ENCODE peak calls at places on chromosomes 13 and 19, in six cellular contexts. C is GM23248, E is PC-3, U is HCT116, Y is hepatocyte, R is neural progenitor cell. M is an unnamed sample.

GRCh38 chr13:88051746-88052482 is 380.7 kb downstream of the SLITRK5 start:
- DNase-seq in R (peak; percentile 8), C (no peak), Y (no peak), U (no peak), E (no peak), M (peak; percentile 2)

GRCh38 chr13:40568672-40569350 is 97.6 kb downstream of the FOXO1 start:
- DNase-seq in R (no peak), E (no peak), U (no peak), C (peak; percentile 16), Y (no peak), M (no peak)

GRCh38 chr19:21496876-21497275 is 8.5 kb upstream of the ZNF429 start:
- DNase-seq in Y (no peak), E (no peak), U (no peak), R (no peak), C (no peak), M (no peak)

GRCh38 chr19:29678484-29679106 is 13.3 kb downstream of the PLEKHF1 start:
- DNase-seq in U (no peak), Y (no peak), E (no peak), C (peak; percentile 20), R (no peak), M (no peak)

GRCh38 chr19:35609881-35610353 is 2.6 kb upstream of the HAUS5 start:
- DNase-seq in C (no peak), Y (no peak), R (no peak), E (no peak), U (no peak), M (no peak)

GRCh38 chr13:106052200-106052767 is 483.2 kb downstream of the EFNB2 start:
- DNase-seq in R (peak; percentile 31), U (no peak), Y (no peak), C (no peak), E (no peak), M (peak; percentile 3)

GRCh38 chr19:28605501-28606268 is 607.3 kb downstream of the UQCRFS1 start:
- DNase-seq in C (no peak), E (no peak), U (no peak), Y (no peak), R (no peak), M (no peak)

GRCh38 chr19:15291666-15292065 is 40.7 kb downstream of the BRD4 start:
- DNase-seq in Y (no peak), U (no peak), C (peak; percentile 48), E (no peak), R (no peak), M (no peak)

GRCh38 chr13:83007226-83007625 is 875.0 kb downstream of the SLITRK1 start:
- DNase-seq in C (no peak), E (no peak), R (no peak), Y (no peak), U (no peak), M (no peak)

GRCh38 chr19:5694167-5694951 is 4.3 kb downstream of the RPL36 start:
- DNase-seq in E (no peak), Y (peak; percentile 5), C (no peak), U (no peak), R (no peak), M (no peak)

GRCh38 chr19:4759388-4760284 is 31.9 kb upstream of the FEM1A start:
- DNase-seq in E (peak; percentile 79), R (peak; percentile 98), Y (peak; percentile 96), U (peak; percentile 78), C (peak; percentile 92), M (peak; percentile 97)

GRCh38 chr19:49758292-49758691 is 4.8 kb downstream of the TSKS start:
- DNase-seq in U (no peak), C (peak; percentile 84), Y (no peak), E (peak; percentile 42), R (no peak), M (no peak)

GRCh38 chr13:53324656-53325055 is 296.0 kb downstream of the OLFM4 start:
- DNase-seq in E (no peak), Y (no peak), R (no peak), C (no peak), U (no peak), M (no peak)

GRCh38 chr19:3653865-3654513 is 27.4 kb upstream of the CACTIN start:
- DNase-seq in E (no peak), U (no peak), Y (no peak), R (peak; percentile 29), C (peak; percentile 22), M (peak; percentile 63)

GRCh38 chr13:60370343-60370742 is 26.7 kb upstream of the TDRD3 start:
- DNase-seq in U (no peak), Y (no peak), C (no peak), E (no peak), R (no peak), M (no peak)

GRCh38 chr19:9156304-9156703 is 16.1 kb downstream of the ZNF317 start:
- DNase-seq in R (no peak), Y (no peak), E (no peak), U (no peak), C (no peak), M (no peak)

GRCh38 chr13:37495046-37495445 is 103.5 kb downstream of the POSTN start:
- DNase-seq in C (peak; percentile 65), U (no peak), R (no peak), Y (no peak), E (peak; percentile 64), M (no peak)

GRCh38 chr19:14497347-14497921 is 1.5 kb upstream of the GIPC1 start:
- DNase-seq in U (no peak), E (peak; percentile 50), C (peak; percentile 53), Y (no peak), R (no peak), M (peak; percentile 50)

GRCh38 chr19:6739390-6739883 is at the start of gene TRIP10:
- DNase-seq in E (peak; percentile 87), C (peak; percentile 90), U (no peak), R (peak; percentile 94), Y (peak; percentile 96), M (peak; percentile 84)

GRCh38 chr19:17671906-17672305 is 16.2 kb downstream of the UNC13A start:
- DNase-seq in U (peak; percentile 68), Y (no peak), R (peak; percentile 67), E (peak; percentile 68), C (peak; percentile 61), M (peak; percentile 87)
- TF ChIP-seq EZH2phosphoT487 in U (no peak), Y (no peak), R (no peak), E (no peak), C (no peak), M (no peak)

GRCh38 chr13:107886118-107886517 is 329.2 kb downstream of the LIG4 start:
- DNase-seq in C (no peak), E (peak; percentile 31), U (no peak), R (no peak), Y (no peak), M (no peak)

GRCh38 chr13:107884564-107884963 is 330.8 kb downstream of the LIG4 start:
- DNase-seq in U (no peak), R (no peak), Y (no peak), C (no peak), E (no peak), M (no peak)

GRCh38 chr13:107881362-107881761 is 334.0 kb downstream of the LIG4 start:
- DNase-seq in E (peak; percentile 89), R (no peak), Y (no peak), C (peak; percentile 55), U (no peak), M (no peak)

GRCh38 chr13:107882708-107883560 is 332.4 kb downstream of the LIG4 start:
- DNase-seq in R (no peak), E (peak; percentile 42), U (no peak), C (no peak), Y (no peak), M (no peak)

GRCh38 chr13:107883561-107884175 is 331.7 kb downstream of the LIG4 start:
- DNase-seq in R (no peak), E (peak; percentile 93), U (no peak), Y (no peak), C (peak; percentile 83), M (no peak)
- TF ChIP-seq EZH2phosphoT487 in R (no peak), E (no peak), U (no peak), Y (no peak), C (no peak), M (no peak)

DNA sequence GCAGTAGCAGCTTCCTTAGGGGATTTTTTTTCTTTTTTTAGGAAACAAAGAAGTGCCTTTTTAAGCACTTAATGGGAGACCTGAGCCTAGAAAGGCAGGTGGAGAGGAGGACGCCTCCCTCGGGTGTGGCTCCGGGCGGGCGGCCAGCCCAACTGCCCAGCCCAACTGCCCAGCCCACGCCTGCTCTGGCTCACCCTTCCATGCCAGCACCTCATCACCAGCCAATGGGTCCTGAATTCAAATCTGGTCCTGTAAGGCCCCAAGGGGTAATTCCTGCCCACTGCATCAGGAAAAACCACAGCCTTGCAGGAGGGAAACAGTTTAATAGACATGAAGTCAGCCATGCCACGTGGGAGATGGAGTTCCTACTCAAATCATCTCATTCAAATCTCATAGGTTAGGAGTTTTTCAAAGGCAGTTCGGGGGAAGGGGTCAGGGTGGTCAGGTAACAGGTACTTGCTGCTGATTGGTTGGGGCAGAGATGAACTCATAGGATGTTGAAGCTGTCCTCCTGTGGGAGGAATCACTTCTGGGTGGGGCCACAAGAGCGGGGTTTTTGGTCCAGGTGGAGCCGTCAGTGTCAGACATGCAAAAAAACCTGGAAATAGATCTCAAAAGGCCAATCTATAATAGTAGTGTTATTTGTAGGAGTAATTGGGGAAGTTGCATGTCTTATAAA is 64.9 kb downstream of the HSPH1 start:
- DNase-seq in E (peak; percentile 50), Y (no peak), R (no peak), C (no peak), U (no peak), M (peak; percentile 32)
- TF ChIP-seq EZH2phosphoT487 in E (no peak), Y (no peak), R (no peak), C (no peak), U (no peak), M (no peak)

GRCh38 chr19:53553159-53553558 is 15.2 kb downstream of the ZNF331 start:
- DNase-seq in C (peak; percentile 37), E (no peak), R (no peak), U (no peak), Y (no peak), M (no peak)

GRCh38 chr19:53552001-53552721 is 14.2 kb downstream of the ZNF331 start:
- DNase-seq in U (no peak), C (peak; percentile 68), R (no peak), E (no peak), Y (no peak), M (no peak)

GRCh38 chr19:53554804-53555203 is 16.9 kb downstream of the ZNF331 start:
- DNase-seq in C (peak; percentile 18), Y (no peak), E (no peak), R (no peak), U (no peak), M (no peak)

GRCh38 chr19:53555352-53555751 is 17.4 kb downstream of the ZNF331 start:
- DNase-seq in Y (no peak), R (no peak), C (no peak), E (no peak), U (no peak), M (no peak)

DNA sequence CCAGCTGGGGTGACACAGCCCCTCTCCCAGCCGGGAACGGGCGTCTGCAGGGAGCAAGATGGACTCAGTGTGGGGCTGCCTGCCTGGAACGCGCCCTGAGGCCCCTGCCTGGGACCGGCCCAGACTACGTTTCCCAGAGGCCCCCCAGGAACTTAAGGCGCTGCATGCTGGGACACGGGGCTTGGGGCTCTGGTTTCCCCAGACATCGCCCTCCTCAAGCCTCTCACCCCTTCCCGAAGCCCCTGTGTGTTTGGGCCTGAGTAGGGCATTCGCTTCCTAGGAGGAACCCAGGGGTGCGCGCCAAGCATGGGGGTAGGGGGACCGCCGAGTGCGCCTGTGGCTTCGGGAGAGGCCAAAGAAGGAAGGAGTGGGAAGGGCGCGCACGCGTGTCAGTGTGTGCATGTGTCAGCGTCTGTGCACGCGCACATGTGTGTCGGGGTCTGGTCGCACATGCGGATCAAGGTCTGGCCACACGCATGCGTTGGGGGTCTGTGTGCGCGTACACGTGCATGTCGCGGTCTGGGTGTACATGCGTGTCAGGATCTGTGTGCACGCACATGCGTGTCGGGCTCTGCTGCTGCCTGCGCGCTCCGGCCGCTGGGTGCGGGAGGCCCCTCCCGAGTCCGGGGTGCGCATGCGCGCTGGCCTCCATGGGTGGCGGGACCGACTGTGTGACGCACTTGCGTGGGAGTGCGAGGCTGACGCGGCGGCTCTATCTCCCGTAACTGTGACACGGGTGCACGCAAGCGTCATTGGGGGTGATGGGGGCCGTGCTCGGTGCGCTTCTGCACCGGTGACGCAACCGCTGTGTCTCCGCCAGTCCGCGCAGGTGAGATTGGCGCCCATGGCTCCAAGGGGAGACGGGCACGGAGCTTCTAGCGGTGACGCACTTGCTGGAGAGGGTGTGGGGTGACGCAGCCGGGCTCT is 16.2 kb downstream of the ZNF331 start:
- DNase-seq in U (no peak), E (peak; percentile 82), R (no peak), Y (no peak), C (peak; percentile 95), M (peak; percentile 78)
- TF ChIP-seq EZH2phosphoT487 in U (no peak), E (no peak), R (no peak), Y (no peak), C (no peak), M (no peak)